ENCODE peak calls at places on chromosomes 11 and 22, in ten cellular contexts. T is mammary epithelial cell, L is K562, M is adrenal gland, I is spleen, X is kidney, N is thyroid gland, W is cardiac muscle cell, K is psoas muscle, Z is pancreas. F is an unnamed sample.

GRCh38 chr11:36012979-36013378 is 69.1 kb downstream of the LDLRAD3 start:
- DNase-seq in M (no peak), N (no peak), W (no peak), T (no peak), I (no peak), X (no peak), L (no peak), K (no peak), Z (no peak), F (no peak)

GRCh38 chr11:67439321-67440228 is 2.1 kb upstream of the PTPRCAP start:
- DNase-seq in L (no peak), Z (no peak), M (peak; percentile 51), T (no peak), N (peak; percentile 56), I (no peak), W (no peak), K (peak; percentile 68), X (peak; percentile 86), F (no peak)

GRCh38 chr11:108754901-108755625 is 90.2 kb downstream of the DDX10 start:
- DNase-seq in M (peak; percentile 34), Z (no peak), W (no peak), I (no peak), X (no peak), N (peak; percentile 3), K (no peak), T (no peak), L (no peak), F (no peak)

GRCh38 chr11:115645631-115646271 is 141.5 kb upstream of the CADM1 start:
- DNase-seq in Z (no peak), W (peak; percentile 80), X (no peak), M (no peak), I (no peak), K (no peak), L (peak; percentile 53), T (no peak), N (no peak), F (no peak)

GRCh38 chr11:7964873-7965272 is 374 bp downstream of the NLRP10 start:
- DNase-seq in K (no peak), L (no peak), W (no peak), T (peak; percentile 65), Z (no peak), I (no peak), X (no peak), N (no peak), M (no peak), F (no peak)

GRCh38 chr11:114159802-114160588 is 100.5 kb downstream of the ZBTB16 start:
- DNase-seq in N (peak; percentile 99), M (peak; percentile 100), Z (peak; percentile 97), X (peak; percentile 99), W (peak; percentile 81), T (peak; percentile 97), L (peak; percentile 92), K (peak; percentile 99), I (peak; percentile 99), F (peak; percentile 99)

GRCh38 chr11:72227316-72228228 is 3.0 kb downstream of the INPPL1 start:
- DNase-seq in T (peak; percentile 61), I (peak; percentile 65), W (no peak), K (no peak), X (peak; percentile 60), L (no peak), M (no peak), N (no peak), Z (no peak), F (peak; percentile 64)

GRCh38 chr22:37187552-37187890 is 526 bp downstream of the C1QTNF6 start:
- DNase-seq in L (no peak), T (peak; percentile 41), W (peak; percentile 23), X (no peak), Z (no peak), M (peak; percentile 40), N (no peak), I (no peak), K (no peak), F (no peak)

GRCh38 chr11:33387996-33388395 is 130.8 kb downstream of the HIPK3 start:
- DNase-seq in L (no peak), I (no peak), M (no peak), T (no peak), Z (no peak), W (no peak), K (no peak), X (no peak), N (no peak), F (no peak)

GRCh38 chr22:43270314-43270908 is 72.8 kb downstream of the SCUBE1 start:
- DNase-seq in N (no peak), L (peak; percentile 42), T (no peak), K (no peak), W (no peak), I (no peak), X (no peak), Z (no peak), M (no peak), F (no peak)

GRCh38 chr11:65274734-65275682 is 13.2 kb downstream of the POLA2 start:
- DNase-seq in W (peak; percentile 80), M (peak; percentile 90), I (peak; percentile 79), K (peak; percentile 79), N (peak; percentile 83), Z (peak; percentile 72), T (peak; percentile 74), X (peak; percentile 72), L (peak; percentile 76), F (peak; percentile 82)

GRCh38 chr22:25754527-25755202 is 12.7 kb downstream of the MYO18B start:
- DNase-seq in N (no peak), T (no peak), M (peak; percentile 92), L (no peak), I (no peak), K (peak; percentile 95), X (no peak), W (peak; percentile 67), Z (no peak), F (peak; percentile 97)

GRCh38 chr22:50672471-50673230 is at the start of gene SHANK3:
- DNase-seq in N (peak; percentile 41), Z (no peak), K (peak; percentile 80), M (peak; percentile 57), I (peak; percentile 89), X (peak; percentile 86), T (no peak), W (no peak), L (no peak), F (peak; percentile 74)
- H3K4me3 ChIP-seq in N (no peak within 1 kb of the TSS), Z (peak within 1 kb of the TSS; percentile 31), K (peak within 1 kb of the TSS; percentile 63), M (no peak within 1 kb of the TSS), I (peak within 1 kb of the TSS; percentile 62), X (peak within 1 kb of the TSS; percentile 59), T (peak within 1 kb of the TSS; percentile 41), W (peak within 1 kb of the TSS; percentile 44), L (no peak within 1 kb of the TSS), F (peak within 1 kb of the TSS; percentile 60)

GRCh38 chr11:77508031-77508430 is 34.1 kb upstream of the PAK1 start:
- DNase-seq in X (no peak), T (no peak), I (no peak), N (no peak), W (no peak), L (no peak), M (no peak), Z (no peak), K (no peak), F (no peak)
- TF ChIP-seq CTCF in X (no peak), T (peak; percentile 29), I (no peak), N (no peak), W (no peak), L (no peak), M (no peak), Z (no peak), K (no peak), F (no peak)

DNA sequence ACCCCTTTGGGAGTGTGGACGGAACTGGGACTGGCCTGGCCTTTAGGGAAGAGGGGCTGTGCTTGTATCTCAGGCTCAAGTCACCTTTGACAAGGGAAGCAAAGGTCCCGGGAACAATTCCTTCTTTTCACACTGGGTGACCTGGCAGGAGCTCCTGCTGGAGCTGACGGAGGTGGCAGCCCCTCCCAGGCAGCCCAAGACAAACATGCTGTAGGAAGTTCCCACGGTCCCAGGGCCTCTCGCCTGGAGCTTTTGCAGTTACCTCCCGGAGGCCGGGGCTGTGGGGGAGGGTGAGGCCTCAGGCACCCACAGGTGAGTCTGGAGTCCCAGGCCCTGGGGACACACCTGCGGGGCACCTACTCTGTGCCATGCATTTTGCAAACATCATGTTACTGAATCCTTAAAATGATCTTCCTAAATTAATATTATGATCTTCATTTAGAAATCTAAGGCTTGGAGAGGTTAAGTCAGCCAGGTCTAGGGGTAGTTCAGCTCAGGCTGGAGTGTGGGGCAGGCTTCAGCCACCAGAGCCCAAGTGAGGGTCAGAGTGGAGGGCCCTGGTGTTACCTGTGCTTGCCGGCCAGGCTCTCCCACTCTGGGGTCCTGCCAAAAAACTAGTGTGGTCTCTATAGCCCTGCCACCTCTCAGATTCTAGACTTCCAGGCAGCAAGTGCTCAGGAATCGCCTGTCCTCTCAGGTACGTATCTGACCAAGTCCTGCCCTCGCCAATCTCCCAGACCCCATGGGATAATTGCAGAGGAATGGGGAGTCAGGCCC is 15.7 kb upstream of the MYEOV start:
- DNase-seq in I (peak; percentile 71), L (no peak), Z (peak; percentile 94), N (peak; percentile 90), T (no peak), W (peak; percentile 42), K (no peak), X (peak; percentile 90), M (no peak), F (no peak)
- H3K27ac ChIP-seq in I (no peak overlapping the region), L (no peak overlapping the region), Z (peak overlapping the region; percentile 93), N (no peak overlapping the region), T (no peak overlapping the region), W (no peak overlapping the region), K (no peak overlapping the region), X (no peak overlapping the region), M (no peak overlapping the region), F (no peak overlapping the region)

GRCh38 chr11:13339196-13340153 is 61.9 kb downstream of the BMAL1 start:
- DNase-seq in N (no peak), X (no peak), L (no peak), T (peak; percentile 83), W (no peak), Z (peak; percentile 23), K (no peak), I (no peak), M (peak; percentile 39), F (no peak)

GRCh38 chr11:13338437-13339069 is 61.0 kb downstream of the BMAL1 start:
- DNase-seq in Z (no peak), W (no peak), K (no peak), I (no peak), T (peak; percentile 76), M (peak; percentile 51), N (peak; percentile 49), L (peak; percentile 13), X (no peak), F (no peak)

GRCh38 chr11:13335319-13335718 is 57.7 kb downstream of the BMAL1 start:
- DNase-seq in L (peak; percentile 68), K (peak; percentile 71), X (no peak), T (peak; percentile 62), W (peak; percentile 64), Z (peak; percentile 35), I (no peak), N (peak; percentile 74), M (peak; percentile 80), F (no peak)

GRCh38 chr11:13336246-13336873 is 58.8 kb downstream of the BMAL1 start:
- DNase-seq in Z (no peak), K (peak; percentile 75), N (peak; percentile 48), X (no peak), T (peak; percentile 56), L (no peak), M (no peak), I (no peak), W (no peak), F (no peak)

DNA sequence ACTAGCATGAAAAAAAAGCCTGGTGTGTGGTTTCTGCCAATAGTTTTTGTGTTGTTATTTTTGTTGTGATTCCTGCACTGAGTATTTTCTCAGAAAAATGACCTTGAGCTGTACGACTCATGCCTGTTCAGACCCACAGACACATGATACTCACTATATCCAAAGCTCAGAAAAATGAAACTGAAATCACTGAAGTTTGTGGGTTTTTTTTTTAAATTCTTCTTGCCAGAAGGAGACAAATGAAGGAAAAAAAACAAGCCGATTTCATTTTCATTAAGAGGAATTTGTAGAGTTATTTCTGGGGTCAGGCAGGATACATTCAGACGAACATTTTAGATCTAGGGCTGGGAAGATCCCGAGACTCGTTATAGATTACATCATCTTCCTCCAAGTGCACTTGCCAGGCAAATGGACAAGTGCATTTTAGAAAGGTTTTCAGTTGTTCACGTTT is 60.4 kb downstream of the BMAL1 start:
- DNase-seq in N (no peak), M (peak; percentile 37), I (no peak), Z (no peak), X (no peak), L (no peak), W (no peak), K (no peak), T (no peak), F (no peak)
- H3K4me3 ChIP-seq in N (no peak overlapping the region), M (no peak overlapping the region), I (peak overlapping the region; percentile 22), Z (no peak overlapping the region), X (peak overlapping the region; percentile 22), L (no peak overlapping the region), W (no peak overlapping the region), K (peak overlapping the region; percentile 46), T (peak overlapping the region; percentile 24), F (peak overlapping the region; percentile 66)

F was measured in coronary artery.